ENCODE peak calls at places on chromosome 2, in four cellular contexts. M, T, L and E are unnamed samples.

GRCh38 chr2:6917761-6918421 is 679 bp downstream of the RNF144A start:
- DNase-seq in M (no peak), T (no peak), L (no peak), E (peak)

GRCh38 chr2:196130039-196130825 is 41.1 kb downstream of the STK17B start:
- DNase-seq in M (no peak), T (no peak), L (no peak), E (no peak)

GRCh38 chr2:221468288-221468687 is 103.8 kb downstream of the EPHA4 start:
- DNase-seq in M (no peak), T (no peak), L (no peak), E (no peak)

GRCh38 chr2:241867776-241868420 is 1.6 kb upstream of the RTP5 start:
- DNase-seq in M (no peak), T (no peak), L (no peak), E (no peak)

GRCh38 chr2:174939046-174939445 is 66.1 kb downstream of the CHN1 start:
- DNase-seq in M (peak), T (no peak), L (no peak), E (peak)

GRCh38 chr2:104378853-104379374 is 475.0 kb upstream of the POU3F3 start:
- DNase-seq in M (no peak), T (no peak), L (peak), E (no peak)

GRCh38 chr2:240913810-240914644 is 7.9 kb downstream of the CROCC2 start:
- DNase-seq in M (no peak), T (peak), L (peak), E (peak)

GRCh38 chr2:30232027-30232800 is 880 bp downstream of the LBH start:
- DNase-seq in M (no peak), T (peak), L (peak), E (peak)

GRCh38 chr2:182522930-182523541 is 96.2 kb upstream of the PDE1A start:
- DNase-seq in M (no peak), T (no peak), L (no peak), E (no peak)

GRCh38 chr2:238786379-238786778 is 61.5 kb upstream of the TWIST2 start:
- DNase-seq in M (no peak), T (no peak), L (no peak), E (no peak)

GRCh38 chr2:112790305-112790704 is 6.0 kb upstream of the IL1A start:
- DNase-seq in M (no peak), T (no peak), L (no peak), E (no peak)

GRCh38 chr2:151845481-151845880 is 17.3 kb upstream of the ARL5A start:
- DNase-seq in M (no peak), T (no peak), L (no peak), E (no peak)

GRCh38 chr2:125516496-125517109 is 1139.4 kb upstream of the GYPC start:
- DNase-seq in M (peak), T (no peak), L (no peak), E (peak)

GRCh38 chr2:36449943-36450392 is 94.4 kb downstream of the CRIM1 start:
- DNase-seq in M (no peak), T (no peak), L (no peak), E (peak)

GRCh38 chr2:239908744-239909143 is 116.4 kb downstream of the NDUFA10 start:
- DNase-seq in M (no peak), T (no peak), L (no peak), E (no peak)

GRCh38 chr2:121030523-121030922 is 254.5 kb downstream of the TFCP2L1 start:
- DNase-seq in M (no peak), T (no peak), L (no peak), E (no peak)

GRCh38 chr2:31065356-31065755 is 72.9 kb downstream of the GALNT14 start:
- DNase-seq in M (no peak), T (no peak), L (no peak), E (no peak)

GRCh38 chr2:217399288-217399687 is 539.4 kb upstream of the TNP1 start:
- DNase-seq in M (peak), T (no peak), L (no peak), E (no peak)

GRCh38 chr2:68426885-68427579 is 40.1 kb downstream of the FBXO48 start:
- DNase-seq in M (peak), T (no peak), L (no peak), E (peak)

GRCh38 chr2:167490394-167490793 is 602.1 kb downstream of the XIRP2 start:
- DNase-seq in M (no peak), T (no peak), L (no peak), E (no peak)

GRCh38 chr2:207782238-207783030 is 12.7 kb upstream of the FZD5 start:
- DNase-seq in M (peak), T (no peak), L (no peak), E (no peak)